ENCODE peak calls at places on chromosomes 11 and 22, in ten cellular contexts. N is IMR-90, F is A549, K is ovary, U is stomach, Y is esophagus squamous epithelium, T is transverse colon, Z is GM12891, R is prostate gland, A is GM12892. L is an unnamed sample.

GRCh38 chr11:830295-831131 is 2.2 kb upstream of the CD151 start:
- DNase-seq in N (no peak), F (no peak), K (peak; percentile 86), U (peak; percentile 72), Y (no peak), T (peak; percentile 84), Z (no peak), R (peak; percentile 71), A (peak; percentile 80), L (peak; percentile 85)

GRCh38 chr22:36819112-36819511 is 2.3 kb upstream of the PVALB start:
- DNase-seq in N (no peak), F (no peak), K (no peak), U (no peak), Y (no peak), T (no peak), Z (no peak), R (no peak), A (no peak), L (no peak)

GRCh38 chr22:19066531-19067271 is 55.5 kb downstream of the DGCR2 start:
- DNase-seq in N (peak; percentile 83), F (no peak), K (no peak), U (no peak), Y (no peak), T (no peak), Z (no peak), R (no peak), A (no peak), L (no peak)

GRCh38 chr11:28833169-28833568 is 725.0 kb downstream of the METTL15 start:
- DNase-seq in N (no peak), F (peak; percentile 41), K (no peak), U (no peak), Y (no peak), T (no peak), Z (no peak), R (no peak), A (no peak), L (no peak)

GRCh38 chr22:41023299-41023623 is 69.1 kb upstream of the EP300 start:
- DNase-seq in N (no peak), F (no peak), K (no peak), U (no peak), Y (no peak), T (no peak), Z (no peak), R (no peak), A (no peak), L (no peak)

GRCh38 chr22:42434283-42434682 is 2.1 kb upstream of the NFAM1 start:
- DNase-seq in N (no peak), F (no peak), K (peak; percentile 61), U (no peak), Y (no peak), T (no peak), Z (no peak), R (no peak), A (no peak), L (peak; percentile 61)

GRCh38 chr11:111512296-111513239 is at the start of gene BTG4:
- DNase-seq in N (no peak), F (peak; percentile 31), K (peak; percentile 34), U (no peak), Y (no peak), T (peak; percentile 8), Z (peak; percentile 35), R (no peak), A (peak; percentile 19), L (no peak)

GRCh38 chr11:118921121-118921928 is 4.4 kb downstream of the BCL9L start:
- DNase-seq in N (peak; percentile 88), F (peak; percentile 89), K (peak; percentile 84), U (no peak), Y (no peak), T (peak; percentile 61), Z (no peak), R (no peak), A (no peak), L (no peak)

GRCh38 chr11:72041364-72042058 is 38.8 kb downstream of the NUMA1 start:
- DNase-seq in N (peak; percentile 75), F (peak; percentile 65), K (peak; percentile 84), U (peak; percentile 82), Y (no peak), T (peak; percentile 70), Z (no peak), R (peak; percentile 81), A (no peak), L (peak; percentile 88)

GRCh38 chr11:72039108-72039850 is 40.6 kb downstream of the IL18BP start:
- DNase-seq in N (peak; percentile 60), F (no peak), K (peak; percentile 71), U (peak; percentile 73), Y (no peak), T (peak; percentile 83), Z (no peak), R (peak; percentile 23), A (no peak), L (no peak)

GRCh38 chr11:72042059-72042425 is 38.3 kb downstream of the NUMA1 start:
- DNase-seq in N (no peak), F (no peak), K (no peak), U (no peak), Y (no peak), T (no peak), Z (no peak), R (no peak), A (no peak), L (no peak)

GRCh38 chr11:72038491-72038890 is 39.8 kb downstream of the IL18BP start:
- DNase-seq in N (peak; percentile 72), F (no peak), K (peak; percentile 76), U (peak; percentile 55), Y (no peak), T (peak; percentile 61), Z (no peak), R (peak; percentile 78), A (no peak), L (no peak)

GRCh38 chr11:72040497-72041363 is 39.6 kb downstream of the NUMA1 start:
- DNase-seq in N (peak; percentile 95), F (peak; percentile 88), K (peak; percentile 98), U (peak; percentile 97), Y (peak; percentile 32), T (peak; percentile 95), Z (no peak), R (peak; percentile 97), A (peak; percentile 44), L (peak; percentile 95)
- TF ChIP-seq POLR2A in N (peak; percentile 67), F (no peak), K (peak; percentile 49), U (no peak), Y (no peak), T (peak; percentile 52), Z (no peak), R (peak; percentile 57), A (peak; percentile 24), L (peak; percentile 7)

DNA sequence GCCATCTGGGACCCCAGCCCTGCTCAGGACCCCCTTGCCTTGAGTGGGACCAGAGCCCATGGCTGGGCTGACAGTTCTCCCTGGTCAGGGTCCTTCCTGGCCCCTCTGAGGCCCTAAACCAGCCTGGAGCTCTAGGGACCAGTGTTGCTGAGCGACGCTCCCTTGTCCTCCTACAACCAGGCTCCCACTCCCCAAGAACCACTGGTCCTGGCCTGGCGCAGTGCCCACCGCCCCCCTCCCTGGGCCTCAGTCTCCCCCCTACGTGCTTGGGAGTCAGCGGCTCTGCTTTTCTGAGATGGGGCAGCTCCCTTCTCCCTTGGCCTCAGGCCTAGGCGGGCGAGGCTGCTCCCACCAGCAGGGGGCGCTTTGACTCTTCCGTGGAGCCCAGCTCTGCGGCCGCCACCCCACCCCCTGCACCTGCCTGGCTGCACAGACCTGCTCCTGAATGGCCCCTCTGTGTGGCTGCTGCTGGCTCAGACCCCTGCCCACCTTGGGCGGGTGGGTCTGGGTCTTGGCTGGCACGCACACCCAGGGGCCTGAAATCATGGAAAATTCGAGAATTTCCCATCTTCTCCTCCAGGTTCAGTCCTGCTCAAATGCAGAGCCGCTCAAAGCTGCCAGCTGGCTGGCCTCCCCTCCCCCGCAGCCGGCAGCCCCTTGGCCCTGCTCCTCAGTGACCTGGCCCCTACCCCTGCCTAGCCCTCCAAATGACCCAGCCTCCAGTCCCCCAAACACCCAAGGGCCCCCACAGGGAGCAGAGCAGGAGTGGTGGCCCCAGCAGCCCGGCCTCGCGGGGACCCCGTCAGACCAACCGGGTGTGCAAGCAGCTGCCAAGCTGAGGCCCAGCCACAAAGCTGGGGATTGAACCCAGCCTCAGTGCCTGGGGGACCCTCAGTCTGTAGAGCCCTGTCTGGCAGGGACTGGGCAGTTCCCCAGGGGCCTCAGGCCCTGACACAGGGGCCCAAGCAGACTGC is 9.1 kb downstream of the PRR33 start:
- DNase-seq in N (peak; percentile 41), F (peak; percentile 73), K (peak; percentile 92), U (peak; percentile 82), Y (no peak), T (peak; percentile 80), Z (peak; percentile 99), R (peak; percentile 63), A (peak; percentile 98), L (peak; percentile 88)
- TF ChIP-seq POLR2A in N (no peak), F (no peak), K (peak; percentile 2), U (no peak), Y (no peak), T (no peak), Z (no peak), R (no peak), A (peak; percentile 8), L (no peak)

DNA sequence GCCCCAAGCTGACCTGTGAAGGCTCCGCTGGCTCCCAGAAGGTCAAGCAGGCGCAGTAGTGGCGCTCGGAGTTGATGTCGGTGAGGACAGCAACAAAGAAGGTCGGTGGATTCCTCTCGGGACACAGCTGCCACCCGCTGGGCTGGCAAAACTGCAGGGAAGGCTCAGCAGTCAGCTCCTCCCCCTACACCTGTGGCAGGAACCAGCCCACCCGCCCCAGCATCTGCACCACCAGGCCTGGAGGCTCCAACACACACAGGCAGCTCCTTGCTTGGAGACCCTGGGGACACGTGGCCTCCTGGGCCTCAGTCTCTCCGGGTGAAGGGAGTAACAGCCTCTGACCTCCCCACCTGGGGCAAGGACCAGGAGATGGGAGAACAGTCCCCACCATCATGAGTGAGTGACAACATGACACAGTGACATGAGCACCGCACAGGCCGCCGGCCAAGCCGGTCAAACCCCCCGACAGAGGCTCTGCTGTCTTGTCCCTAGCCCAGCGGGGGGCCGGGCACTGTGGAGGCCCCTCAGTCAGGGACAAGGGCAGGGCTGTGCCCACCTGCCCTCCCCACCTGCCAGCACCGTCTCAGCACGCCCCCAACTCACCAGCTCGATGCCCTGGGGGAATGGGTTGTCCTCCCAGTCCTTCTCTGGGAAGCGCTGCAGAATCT is 6.9 kb downstream of the SBF1 start:
- DNase-seq in N (no peak), F (no peak), K (no peak), U (no peak), Y (no peak), T (no peak), Z (no peak), R (no peak), A (no peak), L (no peak)
- TF ChIP-seq POLR2A in N (no peak), F (no peak), K (no peak), U (no peak), Y (no peak), T (no peak), Z (no peak), R (no peak), A (no peak), L (no peak)

DNA sequence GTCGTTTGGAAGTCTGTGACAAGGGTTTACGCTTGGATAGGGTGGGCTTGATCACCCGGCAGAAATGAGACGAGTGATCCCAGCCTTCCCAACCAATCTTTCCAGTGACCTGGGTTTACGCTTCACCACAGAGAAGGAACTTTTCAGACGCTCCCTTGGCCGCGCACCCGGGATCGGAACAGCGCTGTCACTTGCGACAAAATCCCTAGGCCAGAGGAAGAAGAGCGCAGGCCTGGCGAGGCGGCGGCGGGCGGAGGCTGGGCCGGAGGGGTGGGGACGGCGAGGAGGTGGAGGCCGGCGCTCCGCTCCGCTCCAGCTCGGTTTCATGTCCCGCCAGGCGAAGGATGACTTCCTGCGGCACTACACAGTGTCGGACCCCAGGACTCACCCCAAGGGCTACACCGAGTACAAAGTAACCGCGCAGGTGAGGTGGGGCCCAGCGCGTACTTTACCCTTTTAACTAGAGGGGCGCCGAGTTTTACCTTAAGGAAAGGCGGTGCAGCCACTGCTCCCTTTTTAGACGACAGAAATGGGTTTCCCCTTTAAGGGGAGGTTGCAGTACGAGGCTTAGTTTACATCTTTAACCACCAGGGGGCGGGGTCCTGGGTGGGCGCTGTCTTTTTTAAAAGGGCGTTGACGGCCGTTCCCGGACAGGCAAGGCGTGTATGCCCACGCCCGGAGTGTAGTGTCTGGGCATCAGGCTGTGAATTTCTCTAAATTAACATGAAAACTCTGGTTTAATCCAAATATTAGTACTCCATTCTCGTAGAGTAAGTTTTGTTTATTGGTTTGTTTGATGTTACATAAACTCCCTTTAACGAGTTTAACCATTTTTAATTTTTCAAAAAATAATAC is at the start of gene SNX15:
- DNase-seq in N (peak; percentile 96), F (peak; percentile 97), K (peak; percentile 93), U (peak; percentile 93), Y (peak; percentile 77), T (peak; percentile 96), Z (peak; percentile 90), R (peak; percentile 94), A (peak; percentile 91), L (peak; percentile 94)
- TF ChIP-seq POLR2A in N (no peak), F (peak; percentile 80), K (peak; percentile 68), U (no peak), Y (peak; percentile 72), T (peak; percentile 88), Z (peak; percentile 33), R (peak; percentile 60), A (no peak), L (no peak)